ENCODE peak calls at places on chromosomes 4 and X, in eight cellular contexts. G is transverse colon, P is right cardiac atrium, D is PC-3, E is iPS DF 6.9, A is esophagus squamous epithelium, V is thyroid gland, H is mesenchymal stem cell. R is an unnamed sample.

GRCh38 chrX:110241816-110242215 is 76.1 kb downstream of the AMMECR1 start:
- DNase-seq in E (no peak), H (no peak), D (peak), A (no peak), P (peak), G (peak), V (peak), R (no peak)

GRCh38 chr4:163534056-163534455 is 39.6 kb downstream of the TMA16 start:
- DNase-seq in V (no peak), A (no peak), G (no peak), P (no peak), H (no peak), E (no peak), D (no peak), R (no peak)

GRCh38 chr4:39102297-39102696 is 40.3 kb downstream of the KLHL5 start:
- DNase-seq in G (no peak), V (no peak), A (no peak), E (no peak), P (no peak), D (no peak), H (no peak), R (no peak)

GRCh38 chrX:1401611-1402430 is 9.9 kb upstream of the SLC25A6 start:
- DNase-seq in A (no peak), V (no peak), D (no peak), G (no peak), H (no peak), E (no peak), P (no peak), R (no peak)

GRCh38 chrX:149527705-149528104 is 13.1 kb upstream of the EOLA1 start:
- DNase-seq in A (no peak), P (no peak), V (peak), E (no peak), G (no peak), D (peak), H (peak), R (peak)

GRCh38 chrX:151697537-151697936 is 2.3 kb downstream of the PRRG3 start:
- DNase-seq in G (no peak), H (no peak), E (no peak), A (no peak), D (no peak), V (no peak), P (no peak), R (no peak)

GRCh38 chr4:17166954-17167353 is 268.5 kb upstream of the LDB2 start:
- DNase-seq in E (no peak), G (no peak), V (no peak), A (no peak), D (no peak), P (peak), H (no peak), R (no peak)

GRCh38 chr4:30413915-30414314 is 306.3 kb upstream of the PCDH7 start:
- DNase-seq in V (no peak), E (no peak), P (no peak), H (no peak), D (no peak), G (no peak), A (no peak), R (no peak)

GRCh38 chr4:152021788-152022438 is 261.1 kb upstream of the GATB start:
- DNase-seq in A (no peak), P (peak), V (no peak), H (no peak), G (no peak), E (no peak), D (no peak), R (no peak)

GRCh38 chrX:39527045-39527444 is 570.7 kb downstream of the BCOR start:
- DNase-seq in G (no peak), H (peak), A (no peak), P (no peak), D (no peak), E (no peak), V (no peak), R (no peak)

GRCh38 chrX:72634321-72634720 is 61.7 kb upstream of the HDAC8 start:
- DNase-seq in V (no peak), H (no peak), G (no peak), D (peak), A (no peak), P (no peak), E (no peak), R (no peak)

GRCh38 chr4:119299221-119300071 is 22.5 kb downstream of the FABP2 start:
- DNase-seq in E (no peak), H (peak), P (no peak), D (peak), V (no peak), A (no peak), G (no peak), R (peak)

GRCh38 chrX:6813836-6814370 is 279.0 kb upstream of the VCX3A start:
- DNase-seq in H (no peak), V (no peak), A (no peak), G (no peak), E (no peak), P (no peak), D (no peak), R (no peak)

GRCh38 chrX:19886888-19887531 is 390 bp downstream of the SH3KBP1 start:
- DNase-seq in D (peak), A (no peak), E (no peak), V (peak), G (peak), P (peak), H (no peak), R (peak)

GRCh38 chr4:129751646-129752045 is 655.7 kb downstream of the C4orf33 start:
- DNase-seq in V (no peak), D (no peak), H (no peak), P (no peak), G (no peak), A (no peak), E (no peak), R (no peak)

GRCh38 chr4:127870688-127871087 is 10.0 kb upstream of the PLK4 start:
- DNase-seq in G (no peak), P (peak), D (peak), V (peak), A (no peak), E (no peak), H (peak), R (no peak)

GRCh38 chr4:6568689-6569332 is 6.2 kb upstream of the MAN2B2 start:
- DNase-seq in H (peak), P (no peak), E (no peak), A (no peak), G (no peak), D (peak), V (no peak), R (no peak)

GRCh38 chr4:153464068-153464467 is 2.1 kb upstream of the TMEM131L start:
- DNase-seq in D (peak), V (no peak), A (no peak), G (no peak), E (no peak), H (peak), P (no peak), R (no peak)

DNA sequence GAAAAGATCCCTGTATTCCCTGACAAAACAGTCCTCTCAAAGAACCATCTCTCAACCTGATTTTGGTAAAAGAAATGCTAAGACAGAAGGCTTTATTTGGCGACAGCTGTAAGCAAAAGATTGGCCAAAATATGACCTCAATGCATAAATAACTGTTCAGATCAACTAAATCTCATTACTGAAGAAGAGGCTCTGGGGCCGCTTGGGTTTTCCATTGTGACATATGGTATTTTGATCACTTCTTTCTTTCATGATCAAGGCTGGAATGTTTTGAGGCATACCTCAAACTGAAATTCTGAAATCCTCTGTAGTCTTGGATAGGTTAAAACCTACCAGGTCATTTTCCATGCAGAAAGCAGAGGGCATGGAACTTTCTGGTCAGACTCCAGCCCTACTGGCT is 106.3 kb downstream of the C4orf51 start:
- DNase-seq in A (no peak), H (no peak), P (no peak), E (no peak), G (no peak), V (no peak), D (no peak), R (no peak)
- H3K27ac ChIP-seq in A (no peak), H (no peak), P (no peak), E (no peak), G (no peak), V (no peak), D (no peak), R (no peak)

DNA sequence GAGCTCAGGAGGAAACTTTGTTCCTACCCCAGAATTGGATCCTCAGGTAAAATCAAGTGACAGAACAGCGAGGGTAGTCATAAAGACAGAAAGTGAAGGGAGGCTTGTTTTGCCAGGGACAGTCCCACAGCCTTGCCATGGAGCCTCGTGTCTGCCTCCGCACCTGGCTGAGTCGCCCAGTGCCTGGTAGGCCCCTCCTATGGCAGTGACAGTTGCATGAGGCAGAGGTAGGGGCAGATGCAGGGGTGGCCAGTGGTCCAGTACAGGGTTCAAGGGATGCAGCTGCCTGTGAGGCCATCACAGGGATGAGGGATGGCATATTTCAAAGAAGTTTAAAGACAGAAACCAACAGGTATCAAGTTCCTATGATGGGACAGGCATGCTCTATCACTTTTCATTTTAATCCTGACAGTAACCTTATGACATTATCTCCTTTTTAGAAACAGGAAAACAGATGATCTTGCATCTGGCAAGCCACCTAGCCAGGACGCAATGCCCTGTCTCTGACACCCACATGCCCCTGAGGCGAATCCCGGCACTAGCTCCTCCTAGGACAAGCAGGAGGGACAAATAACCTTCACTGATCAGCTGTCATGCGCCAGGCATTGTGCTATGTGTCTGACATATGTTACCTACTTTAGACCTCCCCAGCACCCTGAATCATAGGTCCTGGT is 127.4 kb upstream of the ENPP6 start:
- DNase-seq in H (no peak), G (no peak), A (no peak), E (no peak), P (no peak), D (no peak), V (no peak), R (no peak)
- H3K27ac ChIP-seq in H (no peak), G (peak), A (peak), E (no peak), P (peak), D (no peak), V (peak), R (peak)

GRCh38 chr4:182245541-182246245 is 2.5 kb downstream of the TENM3 start:
- DNase-seq in P (no peak), V (no peak), E (no peak), D (no peak), G (no peak), H (no peak), A (no peak), R (no peak)
- H3K27ac ChIP-seq in P (no peak), V (no peak), E (no peak), D (no peak), G (no peak), H (peak), A (no peak), R (no peak)

GRCh38 chr4:112857461-112857860 is 192.0 kb upstream of the ANK2 start:
- DNase-seq in A (no peak), D (peak), G (no peak), V (no peak), P (no peak), H (peak), E (no peak), R (no peak)
- H3K27ac ChIP-seq in A (no peak), D (no peak), G (peak), V (no peak), P (no peak), H (no peak), E (no peak), R (no peak)

GRCh38 chr4:140099993-140100392 is 54.0 kb downstream of the MAML3 start:
- DNase-seq in P (peak), D (peak), A (no peak), H (no peak), V (no peak), G (peak), E (no peak), R (peak)
- H3K27ac ChIP-seq in P (peak), D (peak), A (peak), H (no peak), V (peak), G (no peak), E (no peak), R (peak)

DNA sequence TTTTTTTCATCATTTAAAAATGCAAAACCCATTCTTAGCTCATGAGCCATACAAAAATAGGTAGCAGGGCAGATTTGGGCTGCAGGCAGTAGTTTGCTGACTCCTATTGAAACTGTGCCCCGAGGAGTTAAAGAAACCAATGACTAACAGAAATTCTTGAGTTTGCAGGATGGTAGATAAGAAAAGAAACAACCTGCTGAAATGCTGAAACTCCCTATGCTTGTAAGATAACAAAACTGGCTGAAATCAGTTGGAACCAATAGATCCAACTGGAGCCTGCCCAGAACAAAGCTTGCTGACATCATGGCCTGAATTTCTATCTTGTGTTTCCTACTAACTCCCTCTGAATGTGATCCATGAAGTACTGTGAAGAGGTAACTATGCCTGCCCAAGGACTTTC is 68.6 kb downstream of the ANOS1 start:
- DNase-seq in E (no peak), P (peak), A (no peak), H (no peak), G (no peak), D (peak), V (peak), R (no peak)
- H3K27ac ChIP-seq in E (no peak), P (no peak), A (no peak), H (no peak), G (no peak), D (no peak), V (no peak), R (no peak)

GRCh38 chr4:158523990-158524545 is 2.4 kb downstream of the RXFP1 start:
- DNase-seq in D (peak), H (no peak), V (no peak), A (no peak), P (no peak), G (no peak), E (no peak), R (no peak)
- H3K27ac ChIP-seq in D (peak), H (no peak), V (peak), A (no peak), P (no peak), G (no peak), E (no peak), R (no peak)

DNA sequence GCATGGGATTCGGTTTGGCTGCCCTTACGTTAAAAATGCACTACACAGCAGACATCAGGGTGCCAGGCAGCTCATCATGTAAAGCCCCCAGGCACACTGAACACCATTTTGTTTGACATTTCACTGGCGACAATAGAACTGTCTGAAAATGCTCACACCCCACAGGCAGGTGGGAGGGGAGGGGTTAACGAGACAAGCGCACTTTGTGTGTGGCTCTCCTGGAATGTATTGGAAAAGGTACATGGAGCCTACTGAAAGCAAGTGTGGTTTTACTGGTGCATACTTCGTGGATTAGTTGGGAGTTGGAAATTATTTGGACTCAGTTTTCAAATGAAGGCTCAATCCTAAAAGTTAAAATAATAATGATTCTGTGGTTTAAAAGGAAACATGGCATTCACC is 31.6 kb upstream of the PPARGC1A start:
- DNase-seq in E (no peak), H (no peak), D (no peak), A (no peak), V (no peak), P (no peak), G (no peak), R (peak)
- H3K27ac ChIP-seq in E (no peak), H (peak), D (no peak), A (no peak), V (no peak), P (no peak), G (no peak), R (peak)

DNA sequence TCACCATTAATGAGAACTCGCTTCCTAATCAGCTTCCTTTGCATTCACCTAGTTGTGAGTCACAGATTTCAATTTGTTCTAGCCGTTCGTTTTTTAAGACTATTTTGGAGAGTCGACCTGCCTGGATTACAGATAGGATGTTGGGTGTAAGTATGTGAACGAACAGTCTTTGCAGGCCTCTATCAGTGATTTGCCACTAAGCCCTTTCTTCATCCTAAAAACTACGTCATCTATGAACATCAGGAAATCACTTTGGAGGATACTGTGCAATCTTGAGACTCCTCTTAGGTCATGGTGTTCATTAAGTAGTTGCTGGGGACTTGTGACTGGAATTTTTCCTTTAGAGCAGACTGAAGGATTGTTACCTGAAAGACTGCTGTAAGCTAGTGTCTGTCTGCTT is 1.1 kb downstream of the POLA1 start:
- DNase-seq in E (no peak), G (no peak), D (no peak), H (peak), V (no peak), A (no peak), P (no peak), R (no peak)
- H3K27ac ChIP-seq in E (no peak), G (no peak), D (no peak), H (no peak), V (no peak), A (no peak), P (no peak), R (no peak)

DNA sequence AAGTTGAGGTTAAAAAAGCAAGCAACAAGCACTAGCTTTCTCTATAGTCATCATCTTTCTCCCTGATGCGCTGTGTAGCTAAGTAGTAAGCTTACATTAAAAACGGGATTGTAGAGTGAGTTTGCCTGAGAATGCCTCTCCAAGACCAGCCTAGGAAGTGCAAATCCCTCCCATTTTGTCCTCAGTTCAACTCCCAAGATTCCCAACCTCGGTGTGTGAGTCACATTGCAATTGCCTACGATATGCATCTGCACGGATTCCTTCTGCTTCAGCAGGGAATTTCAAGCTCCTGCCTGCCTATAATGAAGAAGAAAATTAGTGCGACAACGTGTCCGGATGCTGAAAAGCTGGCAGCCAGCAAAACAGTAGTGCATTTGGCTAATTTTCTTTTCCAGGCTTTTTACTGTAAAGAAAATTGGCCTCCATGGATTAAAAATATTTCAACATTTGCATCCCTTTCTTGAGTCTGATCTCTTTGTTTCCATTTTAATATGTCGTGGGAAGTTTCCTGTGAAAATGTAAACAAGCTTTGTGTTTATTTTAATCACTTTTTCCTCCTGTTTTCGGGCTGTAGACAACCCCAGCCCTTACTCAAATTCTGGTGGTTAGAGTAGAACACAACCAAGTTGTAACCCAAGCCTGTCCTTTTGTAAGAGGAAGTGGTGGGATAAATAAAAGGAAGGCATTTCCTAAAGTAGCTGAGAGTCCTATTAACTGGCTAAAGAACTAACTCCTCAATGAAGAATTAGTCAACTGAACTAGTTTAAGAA is 58.4 kb upstream of the TET2 start:
- DNase-seq in P (no peak), H (peak), V (no peak), D (peak), E (peak), G (no peak), A (no peak), R (peak)
- H3K27ac ChIP-seq in P (no peak), H (no peak), V (no peak), D (no peak), E (no peak), G (no peak), A (peak), R (no peak)

R was measured in small intestine.